ENCODE peak calls at places on chromosomes 2 and 18, in five cellular contexts. A is naive thymus-derived CD4-positive, alpha-beta T cell; P is PC-9; X is transverse colon; N is upper lobe of right lung. F is an unnamed sample. For H3K4me1, the result is how much of the 10 kb centered on the place peaks cover.

GRCh38 chr18:59540819-59541218 is 156.4 kb downstream of the CCBE1 start:
- DNase-seq in P (no peak), X (no peak), A (no peak), N (no peak), F (no peak)

GRCh38 chr18:24530630-24531111 is 70.2 kb downstream of the HRH4 start:
- DNase-seq in A (no peak), X (no peak), N (no peak), P (no peak), F (no peak)

GRCh38 chr2:149037851-149038250 is 648 bp upstream of the LYPD6B start:
- DNase-seq in X (no peak), A (no peak), P (peak), N (no peak), F (no peak)

GRCh38 chr2:228917195-228917594 is 353.9 kb downstream of the PID1 start:
- DNase-seq in A (no peak), X (no peak), P (no peak), N (no peak), F (no peak)

GRCh38 chr18:38886852-38887670 is 1321.5 kb upstream of the CELF4 start:
- DNase-seq in X (no peak), N (no peak), P (no peak), A (no peak), F (no peak)

GRCh38 chr2:98654702-98655488 is 46.5 kb downstream of the UNC50 start:
- DNase-seq in X (no peak), N (no peak), A (peak), P (no peak), F (no peak)

GRCh38 chr18:1408331-1408835 is 503.7 kb downstream of the ADCYAP1 start:
- DNase-seq in X (no peak), A (no peak), P (no peak), N (no peak), F (no peak)

GRCh38 chr2:80392446-80392845 is 87.9 kb upstream of the LRRTM1 start:
- DNase-seq in X (no peak), P (no peak), A (no peak), N (no peak), F (no peak)

GRCh38 chr2:11477994-11478393 is 12.0 kb upstream of the E2F6 start:
- DNase-seq in P (peak), N (peak), X (peak), A (peak), F (peak)

GRCh38 chr2:218927411-218927810 is 32.1 kb upstream of the CDK5R2 start:
- DNase-seq in A (no peak), N (no peak), P (no peak), X (no peak), F (no peak)

GRCh38 chr18:29074147-29074546 is 897.2 kb upstream of the CDH2 start:
- DNase-seq in A (no peak), P (no peak), N (no peak), X (no peak), F (no peak)

GRCh38 chr2:177148477-177149154 is 64.0 kb upstream of the HNRNPA3 start:
- DNase-seq in P (peak), N (peak), X (peak), A (peak), F (peak)

GRCh38 chr2:232085826-232086425 is 124.4 kb downstream of the DIS3L2 start:
- DNase-seq in A (no peak), P (no peak), X (no peak), N (no peak), F (no peak)

GRCh38 chr2:188481474-188481873 is 189.8 kb downstream of the GULP1 start:
- DNase-seq in A (no peak), N (no peak), P (no peak), X (no peak), F (no peak)

GRCh38 chr2:98372121-98372520 is 25.9 kb downstream of the CNGA3 start:
- DNase-seq in A (no peak), N (peak), P (no peak), X (no peak), F (no peak)

GRCh38 chr2:163551974-163552373 is 183.8 kb downstream of the FIGN start:
- DNase-seq in X (no peak), N (no peak), P (no peak), A (no peak), F (no peak)

GRCh38 chr2:133040175-133040574 is 370.2 kb upstream of the LYPD1 start:
- DNase-seq in A (no peak), X (no peak), N (no peak), P (no peak), F (no peak)

GRCh38 chr18:63205791-63206252 is 113.7 kb downstream of the BCL2 start:
- DNase-seq in X (no peak), N (no peak), P (no peak), A (no peak), F (no peak)

GRCh38 chr2:226909836-226910235 is 74.0 kb downstream of the RHBDD1 start:
- DNase-seq in A (no peak), P (no peak), N (no peak), X (no peak), F (no peak)

GRCh38 chr2:226911932-226912331 is 76.1 kb downstream of the RHBDD1 start:
- DNase-seq in A (no peak), P (no peak), N (no peak), X (no peak), F (no peak)

GRCh38 chr2:226913641-226914040 is 77.8 kb downstream of the RHBDD1 start:
- DNase-seq in P (no peak), X (no peak), A (no peak), N (no peak), F (no peak)

GRCh38 chr2:226909131-226909530 is 73.3 kb downstream of the RHBDD1 start:
- DNase-seq in A (no peak), X (no peak), P (no peak), N (no peak), F (peak)

GRCh38 chr2:226910384-226910783 is 74.5 kb downstream of the RHBDD1 start:
- DNase-seq in P (no peak), X (no peak), N (no peak), A (no peak), F (no peak)
- H3K4me1 ChIP-seq in P (under half), X (under half), N (under half), A (under half), F (under half)

DNA sequence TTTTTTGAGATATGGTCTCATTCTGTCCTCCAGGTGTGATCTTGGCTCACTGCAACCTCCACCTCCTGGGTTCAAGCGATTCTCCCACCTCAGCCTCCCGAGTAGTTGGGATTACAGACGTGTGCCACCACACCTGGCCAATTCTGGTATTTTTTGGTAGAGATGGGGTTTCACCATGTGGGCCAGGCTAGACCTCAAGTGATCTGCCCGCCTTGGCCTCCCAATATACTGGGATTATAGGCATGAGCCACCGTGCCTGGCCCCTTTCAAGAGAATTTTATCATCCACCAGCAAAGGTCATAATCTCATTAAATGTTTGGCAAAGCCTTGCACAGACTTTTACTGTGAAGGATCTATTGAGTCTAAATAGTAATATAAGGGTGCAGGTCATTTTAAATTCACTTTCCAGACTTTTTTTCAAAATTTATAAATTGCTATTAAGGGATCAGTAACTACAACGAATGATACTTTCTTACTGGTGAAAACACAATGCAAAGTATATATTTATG is 2.5 kb downstream of the HADHA start:
- DNase-seq in A (no peak), X (no peak), P (no peak), N (no peak), F (no peak)
- H3K4me3 ChIP-seq in A (no peak), X (no peak), P (peak), N (no peak), F (peak)

GRCh38 chr2:237058423-237058822 is 27.3 kb upstream of the COPS8 start:
- DNase-seq in X (no peak), N (no peak), A (no peak), P (no peak), F (no peak)

GRCh38 chr2:237059155-237059875 is 26.4 kb upstream of the COPS8 start:
- DNase-seq in X (no peak), N (no peak), P (no peak), A (no peak), F (peak)

GRCh38 chr2:237062585-237062984 is 23.1 kb upstream of the COPS8 start:
- DNase-seq in X (no peak), A (no peak), P (no peak), N (no peak), F (no peak)

GRCh38 chr2:237060518-237061312 is 25.0 kb upstream of the COPS8 start:
- DNase-seq in A (peak), N (no peak), P (peak), X (peak), F (peak)

DNA sequence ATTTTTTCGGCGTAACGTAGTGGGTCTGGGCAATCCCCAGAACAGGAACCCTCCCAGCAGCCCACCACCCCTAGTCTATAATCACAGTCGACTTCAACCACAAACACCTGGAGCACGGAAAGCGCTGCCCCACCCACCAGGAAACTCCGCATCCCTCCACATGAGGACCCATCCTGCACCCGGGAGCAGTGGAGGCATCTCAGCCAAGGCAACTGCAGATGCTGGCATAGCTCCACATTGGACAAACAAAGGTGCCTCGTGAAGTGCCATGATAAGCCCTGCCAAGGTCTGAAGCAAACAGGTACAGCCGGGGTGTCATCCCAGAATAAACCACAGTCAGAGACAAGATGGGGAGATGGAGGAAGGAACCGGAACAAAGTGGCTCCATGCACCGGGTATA is 24.3 kb upstream of the COPS8 start:
- DNase-seq in A (no peak), P (no peak), X (no peak), N (no peak), F (no peak)
- H3K4me1 ChIP-seq in A (under half), P (under half), X (under half), N (under half), F (under half)

GRCh38 chr2:241473399-241473798 is 35.0 kb downstream of the STK25 start:
- DNase-seq in N (no peak), X (no peak), P (no peak), A (no peak), F (no peak)
- H3K4me3 ChIP-seq in N (no peak), X (no peak), P (no peak), A (no peak), F (no peak)

DNA sequence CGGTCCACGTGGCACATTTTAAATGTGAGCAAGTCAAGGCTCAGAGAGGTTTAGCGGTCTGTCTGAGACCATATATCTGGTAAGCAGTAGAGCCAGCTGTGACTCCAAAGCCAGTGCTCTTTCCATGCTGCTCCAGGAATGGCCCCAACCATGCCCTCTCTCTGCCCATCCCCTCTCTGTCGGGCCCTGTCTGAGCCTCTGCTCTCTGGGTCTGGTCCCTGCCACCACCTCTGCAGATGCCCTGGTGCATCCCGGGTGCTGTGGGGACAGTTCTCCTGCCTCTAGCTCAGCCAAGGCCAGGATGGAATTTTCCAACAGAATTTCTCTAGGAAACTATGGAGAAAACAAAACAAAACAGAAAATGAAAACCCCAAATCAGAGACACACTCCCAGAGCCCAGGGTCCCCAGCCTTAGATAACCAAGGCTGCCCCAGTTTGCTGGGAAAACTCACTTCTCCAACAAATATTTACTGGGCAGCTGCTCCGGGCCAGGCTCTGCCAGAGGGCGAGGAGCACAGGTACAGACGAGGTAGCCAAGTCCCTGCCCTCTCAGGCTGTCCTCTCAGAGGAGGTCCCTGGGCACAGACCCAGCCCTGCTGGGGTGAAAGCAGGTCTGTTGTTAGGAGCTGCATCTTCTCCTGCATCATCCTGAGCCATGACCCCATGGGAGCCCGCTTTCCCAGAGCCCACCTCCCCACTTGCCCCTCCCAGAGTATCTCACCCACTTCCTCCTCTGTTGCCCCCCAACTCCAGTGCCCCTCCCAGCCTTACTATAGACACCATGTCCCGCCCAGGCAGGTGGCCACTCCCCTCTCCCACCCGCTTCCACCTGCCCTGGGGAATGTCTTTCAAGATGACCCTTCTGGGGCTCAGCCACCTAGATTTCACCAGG is 9.1 kb downstream of the ADRA2B start:
- DNase-seq in N (peak), P (no peak), A (no peak), X (no peak), F (no peak)
- H3K4me1 ChIP-seq in N (under half), P (under half), A (under half), X (under half), F (under half)

DNA sequence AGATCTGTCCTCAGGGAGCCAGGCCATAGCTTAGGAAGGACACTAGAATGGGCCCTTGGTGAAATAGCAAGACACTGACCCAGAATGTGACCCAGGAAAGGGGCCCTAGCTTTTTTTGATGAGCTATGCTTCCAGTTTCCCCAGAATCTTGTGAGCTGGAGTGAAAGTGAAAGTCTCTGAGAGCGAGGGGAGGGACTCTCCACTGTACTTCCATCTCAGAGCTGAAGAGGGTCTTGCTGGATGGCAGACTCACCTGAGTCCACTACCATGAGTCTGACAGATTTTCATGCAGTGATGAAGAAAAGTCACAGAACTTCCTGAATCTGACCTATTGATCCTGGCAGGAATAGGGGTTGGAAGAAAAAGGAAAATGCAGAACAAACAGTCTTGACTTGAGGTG is 3.1 kb downstream of the ARHGAP25 start:
- DNase-seq in X (peak), N (no peak), P (no peak), A (peak), F (peak)
- H3K4me3 ChIP-seq in X (no peak), N (peak), P (no peak), A (peak), F (peak)

F was measured in MM.1S.